ENCODE peak calls at places on chromosomes 7 and 10, in five cellular contexts. J is Right ventricle myocardium inferior; E is activated naive CD4-positive, alpha-beta T cell; S is stimulated activated naive CD8-positive, alpha-beta T cell treated with anti-CD3 and anti-CD28 coated beads, Interleukin-15, Interleukin-2, amounts not matched to agents 100 U/mL and 50 U/mL, for 24 hours; K is frontal cortex. I is an unnamed sample.
A peak's percentile ranks its signal among the peaks of the same experiment; 100 is the strongest.

GRCh38 chr7:101657171-101657570 is 28.1 kb upstream of the MYL10 start:
- DNase-seq in K (no peak), E (no peak), J (no peak), S (no peak), I (no peak)

GRCh38 chr7:516606-517456 is 2.8 kb downstream of the PDGFA start:
- DNase-seq in K (peak; percentile 70), E (no peak), J (no peak), S (peak; percentile 59), I (no peak)

GRCh38 chr7:47543659-47544058 is 38.3 kb downstream of the TNS3 start:
- DNase-seq in E (no peak), J (no peak), K (no peak), S (peak; percentile 5), I (no peak)

GRCh38 chr10:59175538-59176240 is 754 bp upstream of the PHYHIPL start:
- DNase-seq in J (no peak), E (no peak), S (no peak), K (peak; percentile 19), I (no peak)

GRCh38 chr10:21771219-21771618 is 232.3 kb downstream of the DNAJC1 start:
- DNase-seq in J (no peak), E (no peak), K (no peak), S (no peak), I (no peak)

GRCh38 chr7:48292949-48293348 is 121.7 kb downstream of the ABCA13 start:
- DNase-seq in E (no peak), J (no peak), S (no peak), K (no peak), I (no peak)

GRCh38 chr10:132948351-132948750 is 6.0 kb upstream of the CFAP46 start:
- DNase-seq in S (no peak), J (no peak), K (no peak), E (no peak), I (no peak)

GRCh38 chr7:92837214-92837749 is 909 bp upstream of the CDK6 start:
- DNase-seq in E (no peak), K (no peak), J (no peak), S (no peak), I (no peak)

GRCh38 chr7:73718905-73719805 is at the start of gene STX1A:
- DNase-seq in J (peak; percentile 85), E (peak; percentile 41), S (peak; percentile 79), K (peak; percentile 91), I (peak; percentile 56)

GRCh38 chr7:27103489-27104226 is 1.2 kb upstream of the HOXA2 start:
- DNase-seq in K (no peak), S (no peak), J (no peak), E (no peak), I (no peak)

GRCh38 chr10:79982486-79982800 is 33.5 kb upstream of the SFTPD start:
- DNase-seq in K (no peak), S (no peak), J (no peak), E (no peak), I (no peak)

GRCh38 chr7:36048902-36049240 is 104.2 kb upstream of the EEPD1 start:
- DNase-seq in S (no peak), E (no peak), K (no peak), J (no peak), I (no peak)

GRCh38 chr10:21172774-21173432 is 275.8 kb upstream of the NEBL start:
- DNase-seq in E (no peak), S (no peak), K (peak; percentile 36), J (peak; percentile 65), I (no peak)

GRCh38 chr7:13179775-13180448 is 492.5 kb downstream of the ARL4A start:
- DNase-seq in E (no peak), J (no peak), S (no peak), K (no peak), I (no peak)

GRCh38 chr10:113493195-113493594 is 59.7 kb upstream of the HABP2 start:
- DNase-seq in S (no peak), K (no peak), E (no peak), J (no peak), I (no peak)

GRCh38 chr7:74401137-74401859 is 52.4 kb upstream of the GTF2IRD1 start:
- DNase-seq in K (peak; percentile 78), J (peak; percentile 76), E (peak; percentile 56), S (peak; percentile 80), I (peak; percentile 52)

GRCh38 chr10:641149-642010 is 48.1 kb downstream of the DIP2C start:
- DNase-seq in E (no peak), K (no peak), J (peak; percentile 37), S (no peak), I (no peak)

GRCh38 chr10:25556457-25556856 is 377.6 kb upstream of the MYO3A start:
- DNase-seq in E (no peak), K (no peak), J (no peak), S (no peak), I (no peak)

GRCh38 chr10:126904807-126905686 is at the start of gene DOCK1:
- DNase-seq in S (peak; percentile 12), E (no peak), J (peak; percentile 81), K (peak; percentile 79), I (peak; percentile 71)

GRCh38 chr7:41820117-41820671 is 117.3 kb upstream of the INHBA start:
- DNase-seq in S (no peak), K (no peak), J (peak; percentile 62), E (no peak), I (no peak)

GRCh38 chr7:13457790-13458189 is 531.7 kb downstream of the ETV1 start:
- DNase-seq in K (no peak), J (no peak), E (no peak), S (no peak), I (no peak)

GRCh38 chr7:82816272-82816671 is 346.4 kb downstream of the PCLO start:
- DNase-seq in J (no peak), K (no peak), S (no peak), E (no peak), I (no peak)

GRCh38 chr7:136617176-136617575 is 251.3 kb upstream of the CHRM2 start:
- DNase-seq in J (no peak), S (no peak), K (no peak), E (no peak), I (no peak)

GRCh38 chr10:86389441-86390193 is 23.0 kb upstream of the GRID1 start:
- DNase-seq in S (peak; percentile 37), K (no peak), J (no peak), E (no peak), I (no peak)

GRCh38 chr7:69837387-69838068 is 239.3 kb downstream of the AUTS2 start:
- DNase-seq in S (no peak), E (no peak), J (no peak), K (no peak), I (no peak)

GRCh38 chr10:101968286-101968685 is 87.7 kb downstream of the ARMH3 start:
- DNase-seq in K (no peak), E (no peak), S (no peak), J (no peak), I (no peak)

GRCh38 chr7:39098506-39098905 is 120.8 kb downstream of the POU6F2 start:
- DNase-seq in K (no peak), S (no peak), J (no peak), E (no peak), I (no peak)

GRCh38 chr7:91644251-91644650 is 236.3 kb downstream of the MTERF1 start:
- DNase-seq in S (no peak), K (no peak), J (no peak), E (no peak), I (no peak)